ENCODE peak calls at places on chromosomes 4 and X, in five cellular contexts. One of them, this sample, is unnamed.

GRCh38 chrX:9072281-9072680 is 38.4 kb upstream of the FAM9B start:
- DNase-seq in OCI-LY7: no peak
- DNase-seq in cardiac muscle cell: peak
- DNase-seq in colonic mucosa: no peak
- DNase-seq in GM23248: peak
- DNase-seq in this sample: no peak

GRCh38 chrX:121642415-121642814 is 595.0 kb downstream of the GLUD2 start:
- DNase-seq in GM23248: peak
- DNase-seq in OCI-LY7: no peak
- DNase-seq in colonic mucosa: no peak
- DNase-seq in cardiac muscle cell: peak
- DNase-seq in this sample: no peak

GRCh38 chr4:123573866-123574508 is 177.4 kb downstream of the SPRY1 start:
- DNase-seq in GM23248: no peak
- DNase-seq in cardiac muscle cell: no peak
- DNase-seq in colonic mucosa: no peak
- DNase-seq in OCI-LY7: no peak
- DNase-seq in this sample: no peak

GRCh38 chr4:100525689-100526088 is 7.9 kb upstream of the EMCN start:
- DNase-seq in GM23248: peak
- DNase-seq in OCI-LY7: no peak
- DNase-seq in cardiac muscle cell: no peak
- DNase-seq in colonic mucosa: no peak
- DNase-seq in this sample: no peak

GRCh38 chr4:1998296-1998695 is 10.5 kb downstream of the NELFA start:
- DNase-seq in colonic mucosa: no peak
- DNase-seq in OCI-LY7: no peak
- DNase-seq in cardiac muscle cell: no peak
- DNase-seq in GM23248: no peak
- DNase-seq in this sample: no peak

GRCh38 chr4:104524591-104524990 is 29.9 kb upstream of the CXXC4 start:
- DNase-seq in cardiac muscle cell: no peak
- DNase-seq in GM23248: no peak
- DNase-seq in colonic mucosa: no peak
- DNase-seq in OCI-LY7: no peak
- DNase-seq in this sample: no peak

GRCh38 chrX:68254738-68255645 is 178.3 kb downstream of the OPHN1 start:
- DNase-seq in cardiac muscle cell: no peak
- DNase-seq in OCI-LY7: no peak
- DNase-seq in colonic mucosa: no peak
- DNase-seq in GM23248: no peak
- DNase-seq in this sample: no peak

GRCh38 chr4:140256335-140256734 is 102.4 kb upstream of the MAML3 start:
- DNase-seq in colonic mucosa: no peak
- DNase-seq in GM23248: peak
- DNase-seq in cardiac muscle cell: no peak
- DNase-seq in OCI-LY7: no peak
- DNase-seq in this sample: no peak

GRCh38 chrX:44144491-44144890 is 171.3 kb upstream of the NDP start:
- DNase-seq in OCI-LY7: no peak
- DNase-seq in colonic mucosa: no peak
- DNase-seq in GM23248: no peak
- DNase-seq in cardiac muscle cell: no peak
- DNase-seq in this sample: no peak

GRCh38 chr4:13616597-13616996 is 10.9 kb downstream of the BOD1L1 start:
- DNase-seq in cardiac muscle cell: no peak
- DNase-seq in colonic mucosa: no peak
- DNase-seq in GM23248: no peak
- DNase-seq in OCI-LY7: no peak
- DNase-seq in this sample: no peak

GRCh38 chr4:13615162-13615561 is 12.4 kb downstream of the BOD1L1 start:
- DNase-seq in cardiac muscle cell: no peak
- DNase-seq in colonic mucosa: no peak
- DNase-seq in OCI-LY7: peak
- DNase-seq in GM23248: no peak
- DNase-seq in this sample: no peak

GRCh38 chr4:13612569-13612968 is 15.0 kb downstream of the BOD1L1 start:
- DNase-seq in cardiac muscle cell: no peak
- DNase-seq in colonic mucosa: no peak
- DNase-seq in OCI-LY7: no peak
- DNase-seq in GM23248: no peak
- DNase-seq in this sample: no peak

GRCh38 chr4:13611283-13611842 is 16.2 kb downstream of the BOD1L1 start:
- DNase-seq in GM23248: peak
- DNase-seq in colonic mucosa: no peak
- DNase-seq in OCI-LY7: peak
- DNase-seq in cardiac muscle cell: peak
- DNase-seq in this sample: no peak
- H3K27ac ChIP-seq in GM23248: peak
- H3K27ac ChIP-seq in colonic mucosa: no peak
- H3K27ac ChIP-seq in OCI-LY7: peak
- H3K27ac ChIP-seq in cardiac muscle cell: no peak
- H3K27ac ChIP-seq in this sample: peak

GRCh38 chr4:64895031-64895430 is 485.8 kb upstream of the TECRL start:
- DNase-seq in OCI-LY7: no peak
- DNase-seq in cardiac muscle cell: no peak
- DNase-seq in GM23248: no peak
- DNase-seq in colonic mucosa: no peak
- DNase-seq in this sample: no peak

GRCh38 chr4:64899563-64899962 is 490.3 kb upstream of the TECRL start:
- DNase-seq in cardiac muscle cell: no peak
- DNase-seq in colonic mucosa: no peak
- DNase-seq in OCI-LY7: no peak
- DNase-seq in GM23248: no peak
- DNase-seq in this sample: no peak

GRCh38 chr4:64897683-64898082 is 488.4 kb upstream of the TECRL start:
- DNase-seq in OCI-LY7: no peak
- DNase-seq in GM23248: no peak
- DNase-seq in cardiac muscle cell: no peak
- DNase-seq in colonic mucosa: no peak
- DNase-seq in this sample: no peak
- H3K27ac ChIP-seq in OCI-LY7: no peak
- H3K27ac ChIP-seq in GM23248: no peak
- H3K27ac ChIP-seq in cardiac muscle cell: no peak
- H3K27ac ChIP-seq in colonic mucosa: no peak
- H3K27ac ChIP-seq in this sample: no peak

GRCh38 chrX:13790206-13791131 is 26.4 kb downstream of the GPM6B start:
- DNase-seq in GM23248: no peak
- DNase-seq in colonic mucosa: no peak
- DNase-seq in OCI-LY7: no peak
- DNase-seq in cardiac muscle cell: no peak
- DNase-seq in this sample: no peak
- H3K27ac ChIP-seq in GM23248: no peak
- H3K27ac ChIP-seq in colonic mucosa: no peak
- H3K27ac ChIP-seq in OCI-LY7: no peak
- H3K27ac ChIP-seq in cardiac muscle cell: no peak
- H3K27ac ChIP-seq in this sample: peak

GRCh38 chr4:8371251-8371995 is 69.1 kb downstream of the ACOX3 start:
- DNase-seq in GM23248: no peak
- DNase-seq in OCI-LY7: no peak
- DNase-seq in cardiac muscle cell: no peak
- DNase-seq in colonic mucosa: no peak
- DNase-seq in this sample: peak
- H3K27ac ChIP-seq in GM23248: no peak
- H3K27ac ChIP-seq in OCI-LY7: no peak
- H3K27ac ChIP-seq in cardiac muscle cell: no peak
- H3K27ac ChIP-seq in colonic mucosa: no peak
- H3K27ac ChIP-seq in this sample: no peak

DNA sequence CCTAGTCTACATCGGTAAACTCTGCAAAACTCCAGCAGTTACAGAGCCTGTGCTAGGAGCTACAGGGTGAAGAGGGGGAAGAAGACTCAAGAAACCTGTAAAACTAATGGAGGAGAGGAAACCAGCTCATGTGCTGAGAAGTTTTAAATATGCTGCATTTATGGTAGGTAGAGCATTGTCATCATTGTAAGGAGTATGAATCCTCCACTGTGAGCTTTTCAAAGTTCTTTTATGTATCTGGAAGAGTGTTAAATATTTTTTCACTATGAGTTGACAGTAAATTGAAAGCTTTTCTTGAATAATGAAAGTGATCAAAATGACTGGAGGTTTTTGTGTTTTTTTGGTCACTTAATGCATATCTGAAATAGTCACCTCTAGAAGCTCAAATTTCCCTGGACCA is 46.2 kb downstream of the SEPTIN11 start:
- DNase-seq in colonic mucosa: no peak
- DNase-seq in GM23248: no peak
- DNase-seq in OCI-LY7: no peak
- DNase-seq in cardiac muscle cell: no peak
- DNase-seq in this sample: no peak
- H3K27ac ChIP-seq in colonic mucosa: no peak
- H3K27ac ChIP-seq in GM23248: peak
- H3K27ac ChIP-seq in OCI-LY7: no peak
- H3K27ac ChIP-seq in cardiac muscle cell: no peak
- H3K27ac ChIP-seq in this sample: no peak

DNA sequence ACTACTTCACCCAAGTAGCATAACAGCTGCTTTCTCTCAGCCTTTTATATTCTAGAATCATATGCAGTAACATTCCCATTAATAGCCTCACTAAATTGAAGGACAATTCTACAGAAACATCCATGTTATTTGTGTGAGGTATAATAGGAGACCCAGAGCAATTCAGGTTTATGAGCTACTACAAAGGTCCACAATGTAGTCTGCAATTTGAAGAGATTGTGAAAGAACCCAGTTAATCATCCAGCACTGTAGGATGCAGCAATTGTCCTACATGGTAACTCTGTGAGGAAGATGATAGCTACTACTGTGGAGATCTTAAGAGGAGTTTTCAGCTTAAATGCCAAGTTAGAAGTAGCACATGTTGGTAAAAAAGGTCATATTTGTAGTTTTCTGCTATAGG is 30.8 kb downstream of the TMEM165 start:
- DNase-seq in OCI-LY7: no peak
- DNase-seq in colonic mucosa: no peak
- DNase-seq in cardiac muscle cell: peak
- DNase-seq in GM23248: peak
- DNase-seq in this sample: no peak
- H3K27ac ChIP-seq in OCI-LY7: no peak
- H3K27ac ChIP-seq in colonic mucosa: no peak
- H3K27ac ChIP-seq in cardiac muscle cell: peak
- H3K27ac ChIP-seq in GM23248: no peak
- H3K27ac ChIP-seq in this sample: no peak

This sample was measured in right cardiac atrium.